ENCODE peak calls at places on chromosomes 7 and 10, in five cellular contexts. Z, C, Q, A and L are unnamed samples.

GRCh38 chr7:767941-768729 is 41.1 kb upstream of the PRKAR1B start:
- DNase-seq in A (no peak), Q (no peak), Z (no peak), C (peak; percentile 76), L (no peak)

GRCh38 chr7:69722836-69723235 is 124.6 kb downstream of the AUTS2 start:
- DNase-seq in Z (no peak), C (no peak), Q (no peak), A (no peak), L (no peak)

GRCh38 chr10:10782603-10783002 is 235.1 kb upstream of the CELF2 start:
- DNase-seq in Q (no peak), A (no peak), Z (no peak), C (no peak), L (no peak)

GRCh38 chr10:43121444-43121843 is 16.8 kb upstream of the CSGALNACT2 start:
- DNase-seq in A (no peak), Z (peak; percentile 58), C (peak; percentile 67), Q (no peak), L (no peak)

GRCh38 chr7:30929686-30930085 is 18.0 kb downstream of the AQP1 start:
- DNase-seq in Z (no peak), C (no peak), Q (no peak), A (peak; percentile 1), L (no peak)

GRCh38 chr10:28533571-28534304 is 820 bp downstream of the WAC start:
- DNase-seq in C (peak; percentile 95), A (peak; percentile 65), Q (peak; percentile 51), Z (peak; percentile 81), L (peak; percentile 23)

GRCh38 chr7:138785587-138786437 is 12.0 kb upstream of the TMEM213 start:
- DNase-seq in A (no peak), Z (no peak), C (peak; percentile 27), Q (no peak), L (no peak)

GRCh38 chr10:133189726-133190125 is 29.7 kb downstream of the KNDC1 start:
- DNase-seq in Q (no peak), C (no peak), A (no peak), Z (no peak), L (no peak)

GRCh38 chr10:124286621-124287020 is 132.1 kb downstream of the OAT start:
- DNase-seq in C (no peak), A (no peak), Z (peak; percentile 18), Q (no peak), L (no peak)

GRCh38 chr7:1210321-1210978 is 22.2 kb upstream of the UNCX start:
- DNase-seq in Z (no peak), A (no peak), C (no peak), Q (no peak), L (no peak)

GRCh38 chr10:129517680-129518057 is 50.6 kb downstream of the MGMT start:
- DNase-seq in Q (no peak), Z (no peak), C (no peak), A (no peak), L (no peak)

GRCh38 chr7:99478464-99479440 is 6.1 kb downstream of the ZNF789 start:
- DNase-seq in Q (no peak), A (no peak), C (peak; percentile 58), Z (no peak), L (no peak)

GRCh38 chr7:80918406-80918805 is 445 bp downstream of the SEMA3C start:
- DNase-seq in Z (no peak), A (no peak), Q (no peak), C (no peak), L (peak; percentile 20)

GRCh38 chr7:80047856-80048459 is 86.7 kb upstream of the GNAI1 start:
- DNase-seq in Z (no peak), A (no peak), C (no peak), Q (no peak), L (no peak)

GRCh38 chr10:124646483-124647352 is 97.5 kb downstream of the FAM53B start:
- DNase-seq in A (no peak), C (peak; percentile 82), Z (no peak), Q (peak; percentile 95), L (no peak)

GRCh38 chr7:134645935-134646334 is 718 bp upstream of the BPGM start:
- DNase-seq in Q (no peak), C (no peak), Z (no peak), A (no peak), L (no peak)

GRCh38 chr7:30702200-30702599 is 19.9 kb upstream of the CRHR2 start:
- DNase-seq in Q (no peak), Z (no peak), A (no peak), C (peak; percentile 43), L (no peak)

GRCh38 chr10:26225322-26225721 is 8.7 kb downstream of the GAD2 start:
- DNase-seq in A (no peak), Q (no peak), Z (no peak), C (no peak), L (no peak)

GRCh38 chr10:73044378-73045285 is 52.0 kb downstream of the P4HA1 start:
- DNase-seq in A (no peak), Q (peak; percentile 96), Z (no peak), C (no peak), L (no peak)

GRCh38 chr7:2138146-2138765 is 94.5 kb downstream of the MAD1L1 start:
- DNase-seq in Z (no peak), A (no peak), C (peak; percentile 88), Q (peak; percentile 30), L (peak; percentile 95)

GRCh38 chr7:139811106-139811505 is 18.0 kb upstream of the TBXAS1 start:
- DNase-seq in Q (no peak), A (no peak), C (no peak), Z (no peak), L (no peak)

GRCh38 chr7:151954866-151955820 is 1.1 kb upstream of the GALNTL5 start:
- DNase-seq in Q (no peak), Z (peak; percentile 78), A (peak; percentile 24), C (no peak), L (no peak)

GRCh38 chr10:133393401-133394063 is 425 bp upstream of the MTG1 start:
- DNase-seq in Z (peak; percentile 42), C (no peak), Q (no peak), A (no peak), L (no peak)

GRCh38 chr7:100191775-100192174 is 14.1 kb downstream of the STAG3 start:
- DNase-seq in C (no peak), A (no peak), Q (no peak), Z (no peak), L (no peak)

GRCh38 chr10:110273474-110273873 is 31.2 kb downstream of the SMNDC1 start:
- DNase-seq in A (no peak), Z (peak; percentile 79), C (no peak), Q (no peak), L (no peak)

GRCh38 chr7:2807846-2808772 is 36.0 kb downstream of the GNA12 start:
- DNase-seq in A (no peak), Z (no peak), C (no peak), Q (no peak), L (peak; percentile 47)

GRCh38 chr7:118352854-118353453 is 128.4 kb downstream of the ANKRD7 start:
- DNase-seq in Z (no peak), C (no peak), A (no peak), Q (no peak), L (no peak)

GRCh38 chr7:122257056-122257455 is 47.5 kb downstream of the FEZF1 start:
- DNase-seq in Q (no peak), C (no peak), Z (no peak), A (no peak), L (no peak)

GRCh38 chr10:79038841-79039201 is 29.9 kb upstream of the ZMIZ1 start:
- DNase-seq in Q (no peak), Z (peak; percentile 42), A (no peak), C (peak; percentile 47), L (no peak)

GRCh38 chr10:83881647-83882046 is 257.7 kb upstream of the GHITM start:
- DNase-seq in A (no peak), Z (no peak), Q (peak; percentile 11), C (no peak), L (no peak)

GRCh38 chr7:18792866-18793595 is 297.5 kb downstream of the HDAC9 start:
- DNase-seq in Z (no peak), Q (peak; percentile 18), A (peak; percentile 45), C (no peak), L (no peak)

GRCh38 chr7:155702616-155703015 is 58.2 kb downstream of the RBM33 start:
- DNase-seq in C (no peak), Q (peak; percentile 36), Z (no peak), A (no peak), L (no peak)

GRCh38 chr7:49774459-49775064 is 1.1 kb downstream of the VWC2 start:
- DNase-seq in Z (no peak), Q (no peak), A (peak; percentile 72), C (peak; percentile 69), L (no peak)

GRCh38 chr7:115293628-115294236 is 371.8 kb downstream of the MDFIC start:
- DNase-seq in A (no peak), C (no peak), Q (no peak), Z (no peak), L (no peak)

GRCh38 chr7:105830405-105831218 is 45.8 kb downstream of the ATXN7L1 start:
- DNase-seq in Q (peak; percentile 88), A (no peak), C (no peak), Z (no peak), L (no peak)

GRCh38 chr7:139958599-139959380 is 104.0 kb downstream of the PARP12 start:
- DNase-seq in Q (no peak), C (no peak), A (no peak), Z (no peak), L (no peak)

GRCh38 chr10:88759366-88760101 is at the start of gene LIPN:
- DNase-seq in Q (no peak), Z (no peak), A (no peak), C (peak; percentile 71), L (no peak)
- TF ChIP-seq POLR2AphosphoS5 in Q (no peak), Z (no peak), A (no peak), C (no peak), L (no peak)

DNA sequence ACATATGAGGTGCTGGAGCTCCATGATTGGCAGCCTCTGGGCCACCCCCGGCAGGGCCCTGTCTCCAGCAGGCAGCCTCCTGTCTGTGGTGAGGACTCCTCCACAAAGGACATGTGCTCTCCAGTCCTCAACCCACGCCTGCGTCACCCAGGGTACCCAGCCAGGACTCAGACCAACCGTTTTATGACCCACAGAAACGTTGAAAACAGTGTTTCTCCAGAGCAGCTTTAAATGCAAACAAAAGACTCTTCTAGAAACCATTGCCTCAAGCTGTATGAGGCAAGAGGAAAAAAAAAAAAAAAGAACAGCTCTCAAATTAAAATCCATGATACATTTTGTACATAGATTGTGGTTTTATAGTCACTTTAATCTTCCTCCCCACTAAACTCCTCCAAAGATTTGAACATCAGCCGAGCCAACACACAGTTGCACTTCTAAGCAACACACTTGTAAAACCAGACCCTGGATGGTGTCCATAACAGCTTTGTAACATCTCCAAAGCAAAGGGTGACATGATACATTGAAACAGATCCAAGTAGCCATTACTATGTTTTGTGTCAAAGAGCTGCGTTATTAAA is 175.0 kb upstream of the LYZL2 start:
- DNase-seq in A (no peak), C (peak; percentile 68), Z (peak; percentile 81), Q (no peak), L (no peak)
- TF ChIP-seq POLR2AphosphoS5 in A (no peak), C (no peak), Z (no peak), Q (no peak), L (no peak)

DNA sequence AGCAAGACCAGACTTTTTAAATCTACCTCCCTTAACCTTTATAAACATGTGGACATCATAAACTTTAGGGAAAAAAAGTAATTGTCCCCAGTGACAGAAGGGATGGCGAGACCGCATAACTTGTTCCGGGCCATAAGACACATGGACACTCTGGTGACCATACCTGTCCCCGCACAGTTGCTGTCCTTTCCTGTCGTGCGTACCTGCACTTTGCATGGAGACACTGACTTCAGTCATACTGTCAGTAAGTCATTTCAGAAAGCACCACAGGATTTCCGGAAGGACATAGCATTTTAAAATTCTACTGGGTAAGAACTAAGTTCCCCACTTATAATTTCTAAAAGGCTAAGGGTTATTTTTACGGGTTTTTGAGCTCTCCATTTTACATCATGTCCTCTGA is 120.9 kb downstream of the CREB5 start:
- DNase-seq in A (no peak), Z (no peak), Q (no peak), C (no peak), L (no peak)
- TF ChIP-seq POLR2AphosphoS5 in A (no peak), Z (no peak), Q (no peak), C (no peak), L (no peak)

GRCh38 chr7:111682576-111683372 is 120.5 kb upstream of the IMMP2L start:
- DNase-seq in Z (no peak), A (no peak), Q (no peak), C (no peak), L (no peak)
- TF ChIP-seq POLR2AphosphoS5 in Z (no peak), A (no peak), Q (no peak), C (no peak), L (no peak)